ENCODE peak calls at places on chromosomes 12 and 14, in seven cellular contexts. L is fibroblast of the conjunctiva; T is astrocyte of the hippocampus; O is WTC11; F is GM19239; X is activated CD8-positive, alpha-beta memory T cell treated with anti-CD3 and anti-CD28 coated beads, Interleukin-2, amount 50 U/mL, for 48 hours; G is amygdala. A is an unnamed sample.

GRCh38 chr12:92109613-92110012 is 36.0 kb downstream of the BTG1 start:
- DNase-seq in L (no peak), F (no peak), X (no peak), T (no peak), O (no peak), G (no peak), A (no peak)

GRCh38 chr12:4908694-4909396 is 860 bp upstream of the KCNA1 start:
- DNase-seq in O (peak), L (peak), F (no peak), X (peak), T (peak), G (no peak), A (no peak)

GRCh38 chr14:70567791-70568190 is 32.7 kb downstream of the MED6 start:
- DNase-seq in G (no peak), L (peak), O (peak), T (peak), X (no peak), F (peak), A (no peak)

GRCh38 chr14:52048641-52049204 is 20.1 kb downstream of the NID2 start:
- DNase-seq in L (no peak), X (no peak), O (no peak), G (no peak), T (peak), F (no peak), A (no peak)

GRCh38 chr14:65006251-65006721 is 19.6 kb downstream of the FNTB start:
- DNase-seq in L (no peak), T (peak), O (no peak), F (no peak), X (no peak), G (no peak), A (no peak)

GRCh38 chr12:58877243-58877743 is 43.0 kb downstream of the LRIG3 start:
- DNase-seq in G (no peak), X (no peak), L (peak), T (peak), O (no peak), F (no peak), A (no peak)

GRCh38 chr14:93986972-93987371 is 10.1 kb upstream of the CCDC197 start:
- DNase-seq in O (no peak), G (no peak), T (no peak), F (no peak), L (no peak), X (no peak), A (no peak)

GRCh38 chr14:69300601-69301221 is 40.8 kb downstream of the GALNT16 start:
- DNase-seq in G (no peak), F (no peak), L (no peak), T (no peak), X (no peak), O (no peak), A (no peak)

GRCh38 chr12:12926571-12927071 is 25.3 kb downstream of the GPRC5D start:
- DNase-seq in L (no peak), F (no peak), O (no peak), X (no peak), G (no peak), T (no peak), A (no peak)

GRCh38 chr14:76264384-76264783 is 111.6 kb upstream of the ESRRB start:
- DNase-seq in L (no peak), O (no peak), X (no peak), F (no peak), G (no peak), T (no peak), A (no peak)

GRCh38 chr12:48758186-48758585 is 30.7 kb downstream of the ADCY6 start:
- DNase-seq in X (no peak), O (no peak), F (no peak), T (no peak), G (no peak), L (no peak), A (no peak)